ENCODE peak calls at places on chromosome 14, in eight cellular contexts. A, C, E, W, U, X, P and M are unnamed samples. For H3K9me3, the result is how much of the 10 kb centered on the place peaks cover.

GRCh38 chr14:96587823-96588385 is 85.7 kb downstream of the PAPOLA start:
- DNase-seq in A (no peak), C (no peak), E (no peak), W (no peak), U (no peak), X (no peak), P (no peak), M (no peak)

GRCh38 chr14:79764288-79764687 is 447.0 kb downstream of the DIO2 start:
- DNase-seq in A (no peak), C (no peak), E (no peak), W (no peak), U (no peak), X (no peak), P (no peak), M (no peak)

GRCh38 chr14:33564774-33565630 is 385.9 kb downstream of the EGLN3 start:
- DNase-seq in A (no peak), C (no peak), E (no peak), W (no peak), U (no peak), X (no peak), P (no peak), M (no peak)

GRCh38 chr14:67532998-67533753 is at the start of gene PLEKHH1:
- DNase-seq in A (peak), C (no peak), E (peak), W (no peak), U (peak), X (peak), P (no peak), M (no peak)

GRCh38 chr14:94640721-94641631 is 28.8 kb downstream of the SERPINA3 start:
- DNase-seq in A (no peak), C (no peak), E (no peak), W (no peak), U (no peak), X (no peak), P (no peak), M (no peak)

GRCh38 chr14:55688566-55688965 is 108.6 kb downstream of the KTN1 start:
- DNase-seq in A (no peak), C (no peak), E (no peak), W (no peak), U (no peak), X (no peak), P (no peak), M (no peak)

GRCh38 chr14:25037032-25037431 is 12.9 kb downstream of the STXBP6 start:
- DNase-seq in A (no peak), C (no peak), E (no peak), W (no peak), U (no peak), X (no peak), P (no peak), M (no peak)

GRCh38 chr14:67357583-67358354 is 1.8 kb downstream of the ATP6V1D start:
- DNase-seq in A (no peak), C (no peak), E (no peak), W (no peak), U (no peak), X (no peak), P (no peak), M (no peak)

DNA sequence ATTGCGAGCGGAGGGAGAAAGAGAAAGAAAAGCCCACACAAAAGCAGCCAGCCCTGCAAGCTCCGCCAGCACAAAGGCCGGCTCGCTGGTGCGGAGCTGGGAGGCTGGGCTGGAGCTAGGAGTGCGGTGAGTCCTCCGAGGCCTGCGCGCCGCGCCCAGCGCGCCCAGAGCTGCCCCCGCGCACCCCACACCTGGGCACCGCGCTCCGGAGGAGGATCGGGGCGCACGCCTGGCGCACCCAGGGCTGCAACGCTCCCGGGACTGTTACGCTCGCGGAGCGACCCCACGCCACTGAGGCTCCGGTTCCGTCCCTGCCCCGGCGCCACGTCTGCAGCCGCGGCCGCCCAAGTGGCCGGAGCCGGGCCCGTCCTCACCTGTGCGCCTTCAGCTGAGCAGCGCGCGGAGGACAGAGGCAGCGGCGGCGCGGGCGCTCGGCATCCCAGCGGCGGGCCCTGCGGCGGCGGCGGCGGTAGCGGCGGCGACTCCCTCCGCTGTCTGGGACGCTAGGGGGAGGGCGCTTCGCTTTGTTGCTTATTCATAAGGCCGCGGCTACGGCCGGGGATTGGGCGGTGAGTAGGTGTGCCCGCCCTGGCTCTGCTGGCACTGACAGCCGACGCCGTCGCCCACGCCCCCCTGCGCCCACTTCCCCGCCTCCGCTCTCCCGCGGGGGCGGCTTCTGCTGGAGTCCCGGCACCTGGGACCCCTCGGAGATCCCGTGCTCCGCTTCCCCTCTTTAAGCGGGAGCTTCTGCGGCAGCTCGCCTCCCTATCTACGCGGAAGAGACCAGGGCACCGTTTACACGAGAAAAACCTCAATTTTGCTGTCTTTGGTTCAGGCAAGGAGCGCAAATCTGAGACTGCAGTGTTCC is at the start of gene ARMH4:
- DNase-seq in A (peak), C (peak), E (peak), W (no peak), U (peak), X (peak), P (peak), M (peak)
- H3K9me3 ChIP-seq in A (under half), C (under half), E (under half), W (under half), U (under half), X (under half), P (under half), M (under half)

DNA sequence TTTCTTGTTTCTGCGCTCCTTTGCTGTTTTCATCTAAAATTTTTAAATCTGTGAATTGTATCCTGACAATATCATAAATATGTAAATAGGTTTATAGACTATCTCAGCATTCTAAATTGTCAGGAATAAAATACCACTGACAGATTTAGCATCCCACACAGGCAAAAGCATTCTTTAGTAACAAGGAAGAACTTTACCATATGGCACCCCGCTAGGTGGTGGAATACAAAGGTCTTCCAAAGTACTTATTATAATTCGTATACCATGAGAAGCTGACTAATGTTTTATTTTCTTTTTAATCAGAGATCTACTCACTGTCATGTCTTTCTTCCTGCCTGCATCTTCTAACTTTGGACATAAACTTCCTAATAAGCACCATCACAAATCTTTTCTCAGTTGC is 328.8 kb upstream of the NOVA1 start:
- DNase-seq in A (no peak), C (no peak), E (no peak), W (no peak), U (no peak), X (no peak), P (no peak), M (no peak)
- H3K9me3 ChIP-seq in A (under half), C (under half), E (under half), W (under half), U (under half), X (under half), P (under half), M (under half)

DNA sequence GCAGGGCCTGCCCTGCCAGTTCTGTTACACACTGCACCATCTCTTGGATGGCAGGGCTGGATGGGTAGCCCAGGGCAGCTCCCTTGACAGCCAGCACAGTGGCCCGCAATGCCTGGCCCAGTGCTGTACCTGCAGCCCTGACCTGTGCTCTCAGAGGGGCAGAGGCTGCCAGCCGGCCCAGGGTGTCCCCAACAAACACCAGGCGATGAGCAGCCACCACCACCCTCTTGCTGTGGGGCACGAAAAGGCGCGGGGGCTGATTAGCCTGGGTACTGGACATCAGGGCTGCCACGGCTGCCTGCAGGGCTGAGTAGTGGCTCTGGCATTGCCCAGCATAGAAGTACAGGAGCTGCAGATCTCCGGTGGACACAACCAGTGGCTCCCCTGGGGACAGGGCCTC is 4.6 kb upstream of the SLC22A17 start:
- DNase-seq in A (no peak), C (no peak), E (no peak), W (no peak), U (no peak), X (no peak), P (no peak), M (no peak)
- H3K9me3 ChIP-seq in A (under half), C (under half), E (under half), W (under half), U (under half), X (under half), P (under half), M (under half)

GRCh38 chr14:30849983-30850382 is 24.4 kb upstream of the COCH start:
- DNase-seq in A (no peak), C (no peak), E (no peak), W (no peak), U (no peak), X (no peak), P (no peak), M (no peak)
- H3K9me3 ChIP-seq in A (under half), C (under half), E (under half), W (under half), U (under half), X (under half), P (under half), M (under half)

DNA sequence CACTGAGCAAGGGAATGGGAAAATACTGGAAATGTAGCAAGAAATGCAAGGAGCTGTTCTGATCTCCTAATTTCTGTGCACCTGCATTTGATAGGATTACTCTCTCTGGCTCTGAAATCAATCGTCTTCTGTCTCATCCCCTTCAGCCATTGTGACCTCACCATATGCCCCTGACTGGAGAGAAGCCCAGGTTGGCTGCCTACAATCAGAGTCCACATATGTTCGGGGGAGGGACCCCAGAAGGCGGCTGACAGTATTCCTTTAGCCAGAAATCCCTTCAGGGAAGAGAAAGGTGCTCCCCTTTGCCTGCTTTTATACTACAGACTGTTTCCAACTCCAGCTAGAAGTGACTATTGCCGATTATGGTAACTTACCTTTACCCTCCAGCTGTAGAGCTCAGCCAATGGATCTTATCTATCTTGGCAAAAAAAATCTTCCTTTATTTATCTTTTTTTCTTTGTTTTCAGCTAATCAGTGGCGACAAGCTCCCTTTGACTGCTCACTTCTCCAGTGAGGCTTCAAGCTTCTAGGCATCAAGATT is 275.2 kb upstream of the NOVA1 start:
- DNase-seq in A (peak), C (no peak), E (no peak), W (no peak), U (peak), X (no peak), P (no peak), M (no peak)
- H3K9me3 ChIP-seq in A (under half), C (under half), E (under half), W (under half), U (under half), X (under half), P (under half), M (under half)

GRCh38 chr14:99540196-99541032 is 59.2 kb downstream of the CCNK start:
- DNase-seq in A (peak), C (no peak), E (no peak), W (no peak), U (no peak), X (no peak), P (no peak), M (no peak)

GRCh38 chr14:99538733-99539132 is 57.5 kb downstream of the CCNK start:
- DNase-seq in A (no peak), C (no peak), E (no peak), W (no peak), U (no peak), X (no peak), P (no peak), M (no peak)

GRCh38 chr14:99538275-99538674 is 57.1 kb downstream of the CCNK start:
- DNase-seq in A (no peak), C (no peak), E (no peak), W (no peak), U (no peak), X (no peak), P (no peak), M (no peak)

GRCh38 chr14:99541211-99541610 is 60.0 kb downstream of the CCNK start:
- DNase-seq in A (no peak), C (no peak), E (no peak), W (no peak), U (no peak), X (no peak), P (no peak), M (no peak)

GRCh38 chr14:99539503-99539902 is 58.3 kb downstream of the CCNK start:
- DNase-seq in A (no peak), C (no peak), E (no peak), W (no peak), U (no peak), X (no peak), P (no peak), M (no peak)
- H3K9me3 ChIP-seq in A (under half), C (under half), E (under half), W (under half), U (under half), X (under half), P (under half), M (under half)

GRCh38 chr14:64542839-64543207 is 2.3 kb downstream of the HSPA2 start:
- DNase-seq in A (no peak), C (no peak), E (no peak), W (no peak), U (no peak), X (no peak), P (no peak), M (no peak)

GRCh38 chr14:64541971-64542838 is 1.7 kb downstream of the HSPA2 start:
- DNase-seq in A (no peak), C (no peak), E (no peak), W (no peak), U (no peak), X (peak), P (no peak), M (no peak)

GRCh38 chr14:64540208-64541202 is at the start of gene HSPA2:
- DNase-seq in A (peak), C (peak), E (peak), W (peak), U (peak), X (peak), P (peak), M (peak)

GRCh38 chr14:64539186-64539552 is 1.4 kb upstream of the HSPA2 start:
- DNase-seq in A (no peak), C (no peak), E (no peak), W (no peak), U (no peak), X (no peak), P (no peak), M (no peak)

GRCh38 chr14:64541261-64541970 is 875 bp downstream of the HSPA2 start:
- DNase-seq in A (no peak), C (no peak), E (peak), W (no peak), U (peak), X (peak), P (no peak), M (peak)
- H3K9me3 ChIP-seq in A (under half), C (under half), E (under half), W (under half), U (under half), X (under half), P (under half), M (under half)

DNA sequence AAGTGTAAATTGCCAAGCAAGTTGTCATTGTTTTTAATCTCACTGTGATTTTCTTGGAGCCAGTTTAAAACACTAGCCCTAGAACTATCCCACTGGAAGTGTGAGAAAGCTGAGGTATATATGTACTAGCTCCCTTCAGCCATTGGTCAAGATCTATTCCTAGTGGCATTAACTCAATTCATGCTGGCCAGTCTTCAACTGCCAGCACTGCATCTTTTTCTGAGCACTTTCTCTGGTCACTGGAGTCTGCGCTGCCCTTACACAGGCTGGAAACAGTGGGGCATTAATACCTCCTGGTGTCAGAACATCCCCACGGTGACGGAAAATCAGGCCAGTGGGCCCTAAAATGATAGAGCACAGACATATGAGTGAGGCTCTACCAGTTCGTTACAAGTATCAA is 4.0 kb upstream of the NOVA1 start:
- DNase-seq in A (no peak), C (no peak), E (no peak), W (no peak), U (no peak), X (no peak), P (no peak), M (no peak)
- H3K9me3 ChIP-seq in A (under half), C (under half), E (under half), W (under half), U (under half), X (under half), P (under half), M (under half)

GRCh38 chr14:105527381-105528196 is 1.2 kb downstream of the TMEM121 start:
- DNase-seq in A (no peak), C (no peak), E (no peak), W (no peak), U (no peak), X (peak), P (no peak), M (no peak)

GRCh38 chr14:105530446-105531087 is 4.2 kb downstream of the TMEM121 start:
- DNase-seq in A (no peak), C (no peak), E (no peak), W (no peak), U (peak), X (no peak), P (no peak), M (no peak)

GRCh38 chr14:105529506-105530445 is 3.4 kb downstream of the TMEM121 start:
- DNase-seq in A (no peak), C (no peak), E (no peak), W (no peak), U (peak), X (peak), P (no peak), M (no peak)

GRCh38 chr14:105528197-105528858 is 1.9 kb downstream of the TMEM121 start:
- DNase-seq in A (peak), C (peak), E (peak), W (no peak), U (peak), X (peak), P (peak), M (peak)

GRCh38 chr14:105528859-105529505 is 2.6 kb downstream of the TMEM121 start:
- DNase-seq in A (no peak), C (no peak), E (no peak), W (no peak), U (peak), X (no peak), P (no peak), M (no peak)
- H3K9me3 ChIP-seq in A (under half), C (under half), E (under half), W (under half), U (under half), X (under half), P (under half), M (under half)

GRCh38 chr14:86971292-86971691 is 1021.7 kb downstream of the GALC start:
- DNase-seq in A (no peak), C (no peak), E (no peak), W (no peak), U (no peak), X (no peak), P (no peak), M (no peak)

GRCh38 chr14:86973177-86973576 is 1019.8 kb downstream of the GALC start:
- DNase-seq in A (no peak), C (no peak), E (no peak), W (no peak), U (no peak), X (no peak), P (no peak), M (no peak)
- H3K9me3 ChIP-seq in A (under half), C (under half), E (under half), W (under half), U (under half), X (under half), P (under half), M (under half)